ENCODE peak calls at places on chromosomes 3 and 15, in five cellular contexts. P is iris pigment epithelial cell, N is NCI-H1417 treated with DMSO at 0.1 percent for 48 hours, B is OCI-M1, K is non-pigmented ciliary epithelial cell. E is an unnamed sample.
A peak's percentile ranks its signal among the peaks of the same experiment; 100 is the strongest.

GRCh38 chr3:88149516-88150362 is at the start of gene C3orf38:
- DNase-seq in B (peak; percentile 97), K (peak; percentile 56), P (peak; percentile 90), N (peak; percentile 78), E (peak; percentile 93)

GRCh38 chr3:51340311-51340829 is 44.7 kb upstream of the MANF start:
- DNase-seq in K (peak; percentile 78), N (no peak), B (no peak), P (peak; percentile 93), E (peak; percentile 96)

GRCh38 chr15:90530250-90531051 is 728 bp downstream of the CRTC3 start:
- DNase-seq in K (no peak), N (no peak), B (peak; percentile 40), P (peak; percentile 40), E (peak; percentile 25)

GRCh38 chr3:68809596-68809995 is 122.8 kb downstream of the TAFA4 start:
- DNase-seq in B (no peak), N (no peak), P (no peak), K (no peak), E (no peak)

GRCh38 chr15:70474682-70475438 is 288.5 kb downstream of the UACA start:
- DNase-seq in N (no peak), P (peak; percentile 93), B (no peak), K (peak; percentile 86), E (peak; percentile 93)

GRCh38 chr3:177563381-177563780 is 366.1 kb upstream of the TBL1XR1 start:
- DNase-seq in P (peak; percentile 84), N (no peak), B (no peak), K (no peak), E (peak; percentile 78)

GRCh38 chr3:192867645-192868044 is 50.0 kb downstream of the MB21D2 start:
- DNase-seq in N (no peak), P (no peak), B (no peak), K (no peak), E (no peak)

GRCh38 chr15:48267766-48268165 is 61.7 kb downstream of the SLC12A1 start:
- DNase-seq in N (no peak), P (no peak), K (no peak), B (no peak), E (no peak)

GRCh38 chr3:129633751-129634481 is 27.4 kb upstream of the PLXND1 start:
- DNase-seq in K (no peak), N (no peak), B (no peak), P (no peak), E (no peak)

GRCh38 chr3:171393032-171393744 is 67.0 kb downstream of the TNIK start:
- DNase-seq in P (peak; percentile 67), K (no peak), N (no peak), B (no peak), E (peak; percentile 94)

GRCh38 chr3:46903341-46904302 is 26.1 kb downstream of the PTH1R start:
- DNase-seq in P (peak; percentile 36), N (no peak), K (no peak), B (no peak), E (peak; percentile 33)

GRCh38 chr15:78419331-78419730 is 18.7 kb upstream of the IREB2 start:
- DNase-seq in P (no peak), B (no peak), K (no peak), N (no peak), E (no peak)

GRCh38 chr3:56700136-56700535 is 17.1 kb upstream of the TASOR start:
- DNase-seq in P (no peak), K (no peak), N (no peak), B (no peak), E (no peak)

GRCh38 chr15:63505842-63506222 is 1.4 kb downstream of the USP3 start:
- DNase-seq in B (no peak), K (no peak), N (no peak), P (peak; percentile 35), E (no peak)

GRCh38 chr3:166367947-166368533 is 530.8 kb upstream of the BCHE start:
- DNase-seq in K (no peak), B (peak; percentile 83), P (no peak), N (no peak), E (no peak)

GRCh38 chr3:11195721-11196332 is 41.5 kb downstream of the HRH1 start:
- DNase-seq in B (no peak), N (no peak), P (peak; percentile 78), K (no peak), E (peak; percentile 70)

GRCh38 chr15:71316911-71317310 is 201.6 kb downstream of the THSD4 start:
- DNase-seq in P (peak; percentile 41), B (no peak), N (no peak), K (no peak), E (peak; percentile 29)

GRCh38 chr3:47613723-47614122 is 35.1 kb upstream of the CSPG5 start:
- DNase-seq in K (no peak), P (no peak), N (no peak), B (no peak), E (no peak)

GRCh38 chr3:114155370-114155821 is 23.5 kb downstream of the DRD3 start:
- DNase-seq in N (no peak), B (peak; percentile 53), K (no peak), P (peak; percentile 55), E (peak; percentile 41)

E was measured in choroid plexus epithelial cell.